ENCODE peak calls at places on chromosomes 11 and 22, in four cellular contexts. P, V, U and G are unnamed samples.

GRCh38 chr11:94706211-94706610 is 61.9 kb upstream of the AMOTL1 start:
- DNase-seq in P (no peak), V (no peak), U (no peak), G (no peak)

GRCh38 chr11:72012897-72013721 is 14.4 kb downstream of the IL18BP start:
- DNase-seq in U (no peak), P (no peak), V (no peak), G (peak)

GRCh38 chr11:93736129-93736528 is 5.2 kb downstream of the TAF1D start:
- DNase-seq in U (no peak), P (no peak), V (no peak), G (no peak)

GRCh38 chr11:134800826-134801225 is 388.8 kb upstream of the B3GAT1 start:
- DNase-seq in V (no peak), U (no peak), P (no peak), G (no peak)

GRCh38 chr22:36383110-36383581 is 4.6 kb downstream of the MYH9 start:
- DNase-seq in V (no peak), P (no peak), U (no peak), G (peak)

GRCh38 chr22:20257474-20258299 is 10.4 kb downstream of the RTN4R start:
- DNase-seq in U (no peak), P (no peak), V (no peak), G (no peak)

GRCh38 chr11:14249121-14249963 is 109.6 kb downstream of the RRAS2 start:
- DNase-seq in U (peak), P (peak), V (peak), G (no peak)

GRCh38 chr22:30283342-30283741 is 6.0 kb downstream of the CASTOR1 start:
- DNase-seq in V (no peak), P (no peak), U (no peak), G (peak)

GRCh38 chr22:39946571-39947407 is 13.4 kb upstream of the TMA7B start:
- DNase-seq in P (no peak), V (no peak), U (no peak), G (no peak)

GRCh38 chr11:74937696-74938475 is 11.0 kb downstream of the XRRA1 start:
- DNase-seq in U (no peak), P (no peak), V (no peak), G (no peak)

GRCh38 chr22:42905217-42905616 is 48.1 kb upstream of the ARFGAP3 start:
- DNase-seq in V (no peak), P (no peak), U (no peak), G (peak)

GRCh38 chr11:14309425-14310192 is 49.4 kb downstream of the RRAS2 start:
- DNase-seq in U (no peak), P (no peak), V (no peak), G (no peak)

GRCh38 chr22:19111140-19111539 is 11.1 kb downstream of the DGCR2 start:
- DNase-seq in U (no peak), V (peak), P (peak), G (no peak)

GRCh38 chr11:122834065-122834464 is 4.2 kb upstream of the CRTAM start:
- DNase-seq in V (no peak), P (no peak), U (no peak), G (no peak)

GRCh38 chr11:86374586-86374985 is at the start of gene CCDC81:
- DNase-seq in U (no peak), V (peak), P (peak), G (peak)

GRCh38 chr11:131910491-131911387 is 540.3 kb downstream of the NTM start:
- DNase-seq in U (no peak), V (peak), P (peak), G (peak)

GRCh38 chr11:119709638-119710346 is 19.2 kb downstream of the NECTIN1 start:
- DNase-seq in P (peak), U (no peak), V (peak), G (no peak)

GRCh38 chr11:121652982-121653381 is 200.2 kb upstream of the SORL1-AS1 start:
- DNase-seq in U (no peak), V (peak), P (peak), G (peak)

GRCh38 chr11:2690261-2690575 is 9.6 kb downstream of the KCNQ1OT1 start:
- DNase-seq in P (no peak), U (no peak), V (no peak), G (no peak)
- H3K4me2 ChIP-seq in P (no peak), U (no peak), V (no peak), G (no peak)

DNA sequence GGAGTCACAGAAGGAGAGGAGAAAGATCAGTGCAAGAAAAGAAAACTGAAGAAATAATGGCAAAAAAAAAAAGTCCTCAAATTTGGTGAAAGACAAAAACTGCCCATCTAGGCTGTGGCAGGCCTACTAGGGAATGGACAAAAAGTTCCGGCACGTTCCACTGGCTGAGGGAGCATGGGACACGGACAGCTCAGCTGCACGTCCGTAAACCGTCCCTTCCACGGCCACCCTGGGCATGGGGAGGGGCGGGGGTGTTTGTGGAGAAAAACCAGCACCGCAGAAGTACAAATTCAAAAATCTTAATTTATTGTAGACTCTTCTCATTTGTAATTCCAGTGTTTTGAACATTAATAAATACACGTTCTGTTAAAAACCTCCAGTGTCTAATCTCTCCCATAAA is 25.4 kb downstream of the TRMU start:
- DNase-seq in P (no peak), V (no peak), U (no peak), G (no peak)
- H3K4me2 ChIP-seq in P (no peak), V (no peak), U (no peak), G (no peak)

DNA sequence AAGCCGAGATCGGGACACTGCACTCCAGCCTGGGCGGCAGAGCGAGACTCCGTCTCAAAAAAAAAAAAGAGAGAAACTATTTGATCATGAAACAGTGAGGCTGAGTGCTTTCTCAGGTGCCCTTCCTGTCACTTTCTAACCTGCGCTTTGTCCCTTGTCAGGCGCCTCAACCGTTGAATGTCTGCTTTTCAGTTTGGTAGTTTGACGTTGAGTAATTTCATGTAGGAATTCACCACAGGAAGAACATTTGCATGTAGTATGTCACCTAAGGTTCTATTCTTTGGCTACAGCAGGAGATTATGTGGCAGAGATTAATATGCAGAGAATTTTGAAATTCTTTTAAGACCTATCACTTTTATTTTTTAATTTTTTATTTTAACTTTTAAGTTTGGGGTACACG is 57.2 kb downstream of the PPFIA1 start:
- DNase-seq in P (no peak), V (no peak), U (no peak), G (no peak)
- H3K4me2 ChIP-seq in P (no peak), V (no peak), U (no peak), G (no peak)

GRCh38 chr11:78248903-78249302 is 60.2 kb downstream of the USP35 start:
- DNase-seq in V (no peak), U (no peak), P (no peak), G (no peak)

GRCh38 chr11:78244546-78245315 is 56.0 kb downstream of the USP35 start:
- DNase-seq in V (no peak), P (no peak), U (no peak), G (no peak)

GRCh38 chr11:78251083-78251699 is 62.5 kb downstream of the USP35 start:
- DNase-seq in V (no peak), P (no peak), U (no peak), G (no peak)

GRCh38 chr11:78250099-78250498 is 61.4 kb downstream of the USP35 start:
- DNase-seq in V (no peak), P (no peak), U (no peak), G (no peak)

DNA sequence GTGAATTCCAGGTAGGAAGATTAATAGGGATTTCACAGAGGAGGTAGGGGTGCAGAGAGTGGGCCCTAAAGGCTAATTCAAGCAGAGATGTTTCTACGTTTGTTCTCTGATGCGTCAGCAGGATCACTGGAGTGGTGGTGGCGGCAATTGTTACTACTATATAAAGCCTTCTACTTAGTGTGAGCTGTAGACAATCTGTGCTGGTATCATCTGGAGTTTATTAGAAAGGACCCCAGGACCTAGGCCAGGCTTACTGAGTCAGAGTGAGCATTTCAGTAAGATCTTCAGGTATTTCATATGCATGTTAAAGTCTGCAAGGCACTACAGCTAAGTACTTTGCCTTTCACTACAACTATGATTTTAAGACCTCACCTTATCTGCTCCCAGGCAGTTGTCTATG is 59.5 kb downstream of the USP35 start:
- DNase-seq in U (no peak), P (no peak), V (no peak), G (no peak)
- H3K4me2 ChIP-seq in U (no peak), P (no peak), V (no peak), G (no peak)